ENCODE peak calls at places on chromosomes 3 and 15, in four cellular contexts. One of them, this sample, is unnamed.

GRCh38 chr3:32818431-32819085 is 761 bp downstream of the TRIM71 start:
- DNase-seq in HL-60: no peak
- DNase-seq in K562: no peak
- DNase-seq in GM12878: no peak
- DNase-seq in this sample: no peak

GRCh38 chr15:29571728-29572454 is 250.4 kb downstream of the TJP1 start:
- DNase-seq in HL-60: no peak
- DNase-seq in K562: peak
- DNase-seq in GM12878: no peak
- DNase-seq in this sample: no peak

GRCh38 chr3:39052613-39053012 is 797 bp downstream of the WDR48 start:
- DNase-seq in HL-60: peak
- DNase-seq in K562: no peak
- DNase-seq in GM12878: no peak
- DNase-seq in this sample: no peak

GRCh38 chr15:66785637-66786036 is 83.6 kb downstream of the SMAD6 start:
- DNase-seq in HL-60: no peak
- DNase-seq in K562: no peak
- DNase-seq in GM12878: no peak
- DNase-seq in this sample: no peak

GRCh38 chr15:74664028-74664616 is 31.7 kb downstream of the EDC3 start:
- DNase-seq in HL-60: no peak
- DNase-seq in K562: no peak
- DNase-seq in GM12878: no peak
- DNase-seq in this sample: no peak

GRCh38 chr3:193905993-193906396 is 230.0 kb upstream of the HES1 start:
- DNase-seq in HL-60: no peak
- DNase-seq in K562: no peak
- DNase-seq in GM12878: no peak
- DNase-seq in this sample: no peak

GRCh38 chr3:17411157-17411877 is 331.1 kb downstream of the TBC1D5 start:
- DNase-seq in HL-60: no peak
- DNase-seq in K562: no peak
- DNase-seq in GM12878: no peak
- DNase-seq in this sample: no peak

GRCh38 chr3:191376742-191377141 is 46.4 kb upstream of the UTS2B start:
- DNase-seq in HL-60: no peak
- DNase-seq in K562: no peak
- DNase-seq in GM12878: no peak
- DNase-seq in this sample: no peak

GRCh38 chr3:12443781-12444522 is 40.3 kb upstream of the TSEN2 start:
- DNase-seq in HL-60: no peak
- DNase-seq in K562: no peak
- DNase-seq in GM12878: no peak
- DNase-seq in this sample: no peak

GRCh38 chr15:59524331-59524731 is 86.3 kb downstream of the FAM81A start:
- DNase-seq in HL-60: no peak
- DNase-seq in K562: no peak
- DNase-seq in GM12878: no peak
- DNase-seq in this sample: no peak

GRCh38 chr15:89111961-89112340 is 23.7 kb downstream of the ABHD2 start:
- DNase-seq in HL-60: no peak
- DNase-seq in K562: no peak
- DNase-seq in GM12878: no peak
- DNase-seq in this sample: no peak

GRCh38 chr3:71463622-71464021 is 119.9 kb downstream of the FOXP1 start:
- DNase-seq in HL-60: no peak
- DNase-seq in K562: no peak
- DNase-seq in GM12878: no peak
- DNase-seq in this sample: no peak
- TF ChIP-seq SPI1 in HL-60: peak
- TF ChIP-seq SPI1 in K562: no peak
- TF ChIP-seq SPI1 in GM12878: no peak
- TF ChIP-seq SPI1 in this sample: no peak

GRCh38 chr3:158508481-158508880 is 62.5 kb upstream of the MLF1 start:
- DNase-seq in HL-60: no peak
- DNase-seq in K562: no peak
- DNase-seq in GM12878: no peak
- DNase-seq in this sample: no peak
- TF ChIP-seq SPI1 in HL-60: no peak
- TF ChIP-seq SPI1 in K562: no peak
- TF ChIP-seq SPI1 in GM12878: no peak
- TF ChIP-seq SPI1 in this sample: no peak

DNA sequence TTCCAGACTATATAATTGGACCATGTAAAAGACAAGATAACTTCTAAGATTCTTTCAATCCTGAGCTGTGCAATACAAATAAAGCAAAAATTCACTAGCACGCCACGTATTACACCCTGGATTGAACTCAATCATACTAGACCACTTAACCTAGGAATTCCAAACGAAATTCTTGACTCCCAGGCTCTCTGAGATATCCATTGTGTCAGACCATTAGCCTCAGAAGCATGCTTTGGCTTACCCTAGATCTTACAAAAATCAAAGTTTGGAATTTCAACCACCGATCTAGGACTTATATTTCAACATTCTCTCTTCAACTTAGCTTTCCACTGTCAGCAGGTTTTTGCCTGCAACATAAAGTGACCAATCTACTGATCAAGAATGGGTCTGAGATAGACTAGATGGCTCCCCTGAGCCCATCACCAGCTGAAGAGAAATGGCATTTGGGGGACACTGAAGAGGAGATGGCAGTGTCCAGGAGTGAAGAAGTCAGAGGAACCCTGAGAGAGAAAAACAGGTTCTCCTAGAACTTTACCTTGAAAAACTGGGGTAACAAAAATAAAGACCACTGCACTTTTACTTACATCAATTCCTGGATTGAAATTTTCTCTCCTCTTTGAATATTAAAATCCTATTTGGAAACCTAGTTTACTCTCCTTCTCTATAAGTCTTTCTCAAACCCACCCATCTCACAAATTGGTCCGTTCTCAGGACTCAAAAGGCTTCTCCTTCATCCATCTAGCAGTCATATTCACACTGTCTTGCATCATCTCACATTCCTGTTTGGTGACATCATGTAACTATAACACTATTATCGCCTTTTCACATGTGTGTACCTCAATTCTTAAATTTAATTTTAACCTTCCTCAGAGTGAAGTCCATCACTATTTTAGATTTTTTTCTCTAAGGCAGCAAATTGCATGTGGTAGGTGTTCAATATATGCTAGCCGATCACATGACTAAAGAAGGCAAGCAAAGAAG is 18.5 kb downstream of the CPNE4 start:
- DNase-seq in HL-60: no peak
- DNase-seq in K562: no peak
- DNase-seq in GM12878: no peak
- DNase-seq in this sample: no peak
- TF ChIP-seq SPI1 in HL-60: no peak
- TF ChIP-seq SPI1 in K562: no peak
- TF ChIP-seq SPI1 in GM12878: no peak
- TF ChIP-seq SPI1 in this sample: no peak

GRCh38 chr3:50503504-50503903 is at the start of gene CACNA2D2:
- DNase-seq in HL-60: peak
- DNase-seq in K562: peak
- DNase-seq in GM12878: no peak
- DNase-seq in this sample: peak
- TF ChIP-seq SPI1 in HL-60: no peak
- TF ChIP-seq SPI1 in K562: no peak
- TF ChIP-seq SPI1 in GM12878: no peak
- TF ChIP-seq SPI1 in this sample: no peak

DNA sequence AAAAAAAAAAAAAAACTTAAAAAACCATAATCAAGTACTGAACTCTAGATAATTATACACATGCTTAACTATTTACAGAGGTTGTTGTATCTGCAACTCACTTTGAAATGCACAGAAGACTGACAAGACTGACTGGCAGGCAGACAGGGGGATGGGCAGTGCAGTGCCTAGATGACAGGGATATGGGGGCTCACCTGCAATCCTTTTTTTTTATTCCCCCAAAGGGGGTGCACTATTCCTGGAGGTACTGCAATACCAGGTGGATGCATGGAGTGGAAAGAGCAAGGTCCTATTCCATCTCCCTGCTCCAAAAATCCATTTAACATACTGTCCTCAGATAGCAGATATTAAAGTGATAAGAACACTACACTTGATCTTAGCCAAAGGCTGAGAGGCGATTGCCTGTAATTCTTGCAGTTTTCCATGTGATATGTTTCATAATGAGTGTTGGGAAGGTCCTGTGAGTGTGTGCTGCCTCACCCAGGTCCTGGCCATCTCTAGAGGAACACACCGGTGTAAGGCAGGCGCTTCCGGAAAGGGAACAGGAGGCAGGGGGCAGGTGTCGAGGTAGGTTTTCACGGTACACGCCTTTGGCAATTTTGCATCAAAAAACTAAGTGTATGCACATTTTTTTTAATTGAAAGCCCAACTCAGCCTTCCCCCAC is 22.7 kb downstream of the SEC61A1 start:
- DNase-seq in HL-60: no peak
- DNase-seq in K562: no peak
- DNase-seq in GM12878: no peak
- DNase-seq in this sample: no peak
- TF ChIP-seq SPI1 in HL-60: no peak
- TF ChIP-seq SPI1 in K562: no peak
- TF ChIP-seq SPI1 in GM12878: no peak
- TF ChIP-seq SPI1 in this sample: no peak

GRCh38 chr15:38070778-38071177 is 136.3 kb downstream of the TMCO5A start:
- DNase-seq in HL-60: no peak
- DNase-seq in K562: no peak
- DNase-seq in GM12878: no peak
- DNase-seq in this sample: no peak

GRCh38 chr15:38068600-38068999 is 134.2 kb downstream of the TMCO5A start:
- DNase-seq in HL-60: no peak
- DNase-seq in K562: no peak
- DNase-seq in GM12878: no peak
- DNase-seq in this sample: no peak

GRCh38 chr15:38069001-38069400 is 134.6 kb downstream of the TMCO5A start:
- DNase-seq in HL-60: no peak
- DNase-seq in K562: no peak
- DNase-seq in GM12878: peak
- DNase-seq in this sample: peak

GRCh38 chr15:38071211-38071972 is 137.0 kb downstream of the TMCO5A start:
- DNase-seq in HL-60: no peak
- DNase-seq in K562: no peak
- DNase-seq in GM12878: no peak
- DNase-seq in this sample: no peak

DNA sequence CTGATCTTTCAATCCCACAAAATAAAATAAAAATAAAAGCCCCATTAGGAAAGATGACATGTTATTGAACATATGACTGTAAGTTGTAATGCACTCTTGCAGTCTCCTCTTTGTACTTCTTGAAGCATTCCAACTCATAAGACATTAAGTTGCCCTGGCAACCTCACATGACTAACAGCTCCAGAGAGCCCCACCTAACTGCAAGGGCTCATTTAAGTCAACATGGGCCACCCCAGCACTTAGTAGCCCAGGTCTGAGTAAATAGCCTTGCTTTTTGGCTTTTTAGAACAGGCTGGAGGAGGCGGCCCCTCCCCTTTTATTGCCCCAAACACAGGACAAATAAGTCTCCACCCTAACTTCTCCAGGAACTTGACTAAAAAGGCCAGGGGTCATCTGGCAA is 135.1 kb downstream of the TMCO5A start:
- DNase-seq in HL-60: no peak
- DNase-seq in K562: no peak
- DNase-seq in GM12878: no peak
- DNase-seq in this sample: no peak
- TF ChIP-seq SPI1 in HL-60: no peak
- TF ChIP-seq SPI1 in K562: no peak
- TF ChIP-seq SPI1 in GM12878: no peak
- TF ChIP-seq SPI1 in this sample: no peak

GRCh38 chr15:64643685-64644084 is 131.7 kb downstream of the RBPMS2 start:
- DNase-seq in HL-60: no peak
- DNase-seq in K562: no peak
- DNase-seq in GM12878: no peak
- DNase-seq in this sample: no peak
- TF ChIP-seq SPI1 in HL-60: no peak
- TF ChIP-seq SPI1 in K562: no peak
- TF ChIP-seq SPI1 in GM12878: no peak
- TF ChIP-seq SPI1 in this sample: no peak

DNA sequence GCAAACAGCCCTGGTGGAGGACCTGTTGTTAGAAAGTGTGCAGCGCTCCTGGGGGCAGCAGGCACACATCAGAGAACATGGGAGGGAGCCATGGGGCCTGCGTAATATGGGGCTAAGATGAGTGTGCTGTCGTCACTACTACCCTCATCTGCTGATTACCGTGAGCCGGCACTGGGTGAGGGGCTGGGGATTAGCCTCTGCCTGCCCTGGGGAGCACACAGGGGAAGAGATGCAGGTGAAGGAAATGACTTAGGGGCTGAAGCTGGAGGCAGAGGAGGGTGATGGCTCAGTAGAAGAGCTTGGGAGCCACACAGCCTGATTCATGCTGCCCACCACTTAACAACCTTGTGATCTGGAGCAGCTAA is 33.6 kb upstream of the LINGO1 start:
- DNase-seq in HL-60: no peak
- DNase-seq in K562: no peak
- DNase-seq in GM12878: no peak
- DNase-seq in this sample: no peak
- TF ChIP-seq SPI1 in HL-60: no peak
- TF ChIP-seq SPI1 in K562: no peak
- TF ChIP-seq SPI1 in GM12878: no peak
- TF ChIP-seq SPI1 in this sample: no peak

GRCh38 chr3:141228385-141228784 is 3.2 kb upstream of the PXYLP1 start:
- DNase-seq in HL-60: no peak
- DNase-seq in K562: no peak
- DNase-seq in GM12878: no peak
- DNase-seq in this sample: no peak
- TF ChIP-seq SPI1 in HL-60: no peak
- TF ChIP-seq SPI1 in K562: no peak
- TF ChIP-seq SPI1 in GM12878: no peak
- TF ChIP-seq SPI1 in this sample: no peak

GRCh38 chr3:155101398-155101797 is 21.3 kb downstream of the MME start:
- DNase-seq in HL-60: no peak
- DNase-seq in K562: no peak
- DNase-seq in GM12878: no peak
- DNase-seq in this sample: no peak
- TF ChIP-seq SPI1 in HL-60: no peak
- TF ChIP-seq SPI1 in K562: no peak
- TF ChIP-seq SPI1 in GM12878: no peak
- TF ChIP-seq SPI1 in this sample: no peak

This sample was measured in GM12891.